ENCODE peak calls at places on chromosomes 16 and 17, in five cellular contexts. I is K562, Q is GM23338, T is H1, N is HepG2. B is an unnamed sample.

GRCh38 chr17:21213491-21214014 is 408 bp downstream of the TMEM11 start:
- DNase-seq in I (peak; percentile 16), N (no peak), Q (peak; percentile 68), T (no peak), B (no peak)

GRCh38 chr16:68401871-68402747 is 46.2 kb downstream of the SMPD3 start:
- DNase-seq in Q (no peak), N (no peak), I (no peak), T (no peak), B (no peak)

GRCh38 chr16:74224828-74225227 is 71.8 kb upstream of the PSMD7 start:
- DNase-seq in T (no peak), I (no peak), Q (no peak), N (no peak), B (no peak)

GRCh38 chr17:36899250-36900129 is 37.8 kb upstream of the LHX1 start:
- DNase-seq in Q (peak; percentile 26), N (no peak), I (no peak), T (no peak), B (no peak)

GRCh38 chr16:63682844-63683243 is 1439.0 kb downstream of the CDH11 start:
- DNase-seq in I (no peak), N (no peak), Q (no peak), T (no peak), B (no peak)

GRCh38 chr17:29663155-29663554 is 40.4 kb upstream of the CORO6 start:
- DNase-seq in I (peak; percentile 69), Q (peak; percentile 35), N (peak; percentile 67), T (no peak), B (no peak)

GRCh38 chr17:75289832-75290337 is 652 bp upstream of the SLC25A19 start:
- DNase-seq in T (no peak), N (no peak), Q (peak; percentile 54), I (peak; percentile 73), B (no peak)

GRCh38 chr16:82995286-82995926 is 368.6 kb downstream of the CDH13 start:
- DNase-seq in T (no peak), Q (no peak), N (no peak), I (no peak), B (no peak)

GRCh38 chr17:64531955-64532371 is 25.2 kb downstream of the CEP95 start:
- DNase-seq in Q (no peak), I (no peak), N (no peak), T (no peak), B (no peak)

GRCh38 chr17:60712675-60713074 is 35.0 kb downstream of the BCAS3 start:
- DNase-seq in I (no peak), N (peak; percentile 60), Q (no peak), T (no peak), B (no peak)

GRCh38 chr16:24900230-24900629 is 54.5 kb downstream of the SLC5A11 start:
- DNase-seq in Q (peak; percentile 29), T (no peak), N (no peak), I (no peak), B (no peak)

GRCh38 chr16:9469512-9469911 is 378.1 kb downstream of the HAPSTR1 start:
- DNase-seq in Q (no peak), I (no peak), N (peak; percentile 62), T (no peak), B (no peak)

GRCh38 chr16:47461598-47462266 is 601 bp downstream of the PHKB start:
- DNase-seq in T (no peak), Q (peak; percentile 60), N (peak; percentile 68), I (peak; percentile 91), B (no peak)

DNA sequence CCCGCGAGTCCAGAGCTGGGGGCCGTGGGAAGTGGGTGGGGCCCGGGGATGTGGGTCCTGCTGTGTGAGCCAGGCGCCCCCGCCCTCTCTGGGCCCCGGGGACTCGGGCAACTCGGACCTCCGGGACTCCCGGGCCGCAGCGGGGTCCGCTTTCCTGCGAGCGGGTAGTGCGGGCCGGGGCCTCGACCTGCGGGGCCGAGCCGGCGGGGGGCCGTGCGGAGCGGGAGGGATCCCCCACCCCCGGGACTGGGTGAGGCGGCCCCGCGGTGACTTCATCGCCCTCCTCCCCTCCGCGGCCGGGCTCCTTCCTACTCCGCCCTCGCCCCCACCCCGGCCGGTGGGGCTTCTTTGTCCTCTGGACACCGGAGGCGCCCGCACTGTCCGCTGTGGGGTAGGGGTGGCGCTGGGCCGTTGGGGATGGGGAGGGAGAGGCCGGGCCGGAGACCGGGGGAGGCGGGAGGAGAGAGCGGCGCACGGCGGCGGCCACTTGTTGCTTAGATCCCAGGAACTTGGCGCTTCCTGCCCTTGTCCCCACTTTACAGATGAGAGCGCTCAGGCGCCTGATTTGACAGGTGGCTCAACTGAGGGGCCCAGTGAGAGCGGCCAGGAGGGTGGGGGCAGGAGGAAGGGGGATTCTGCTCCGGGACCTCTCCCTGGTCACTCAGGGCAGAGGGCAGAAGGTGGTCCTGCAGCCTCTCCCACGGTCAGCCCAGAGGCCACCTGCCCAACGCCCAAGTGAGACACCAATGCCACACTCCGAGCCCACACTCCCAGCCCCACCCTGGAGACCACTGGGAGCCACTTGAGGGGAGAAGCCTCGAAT is 884 bp downstream of the CMTM3 start:
- DNase-seq in N (peak; percentile 30), I (peak; percentile 75), Q (peak; percentile 73), T (peak; percentile 66), B (no peak)
- TF ChIP-seq POLR2AphosphoS5 in N (no peak), I (no peak), Q (no peak), T (no peak), B (no peak)

GRCh38 chr17:78231991-78232759 is 744 bp downstream of the TMEM235 start:
- DNase-seq in N (no peak), I (no peak), Q (peak; percentile 78), T (peak; percentile 79), B (no peak)
- TF ChIP-seq EZH2 in N (peak; percentile 46), I (no peak), Q (no peak), T (no peak), B (no peak)

GRCh38 chr16:53058441-53058840 is 3.6 kb downstream of the CHD9 start:
- DNase-seq in I (no peak), N (no peak), T (no peak), Q (no peak), B (no peak)

GRCh38 chr16:53054670-53055485 is at the start of gene CHD9:
- DNase-seq in T (peak; percentile 87), N (peak; percentile 90), I (peak; percentile 94), Q (peak; percentile 94), B (no peak)

GRCh38 chr16:53057658-53058057 is 2.9 kb downstream of the CHD9 start:
- DNase-seq in T (no peak), Q (no peak), I (peak; percentile 18), N (no peak), B (no peak)

GRCh38 chr16:53055603-53056527 is 1.1 kb downstream of the CHD9 start:
- DNase-seq in Q (peak; percentile 83), N (peak; percentile 70), T (peak; percentile 61), I (peak; percentile 93), B (no peak)

GRCh38 chr16:53056528-53056881 is 1.7 kb downstream of the CHD9 start:
- DNase-seq in N (peak; percentile 72), Q (no peak), I (peak; percentile 68), T (no peak), B (no peak)
- H3K4me3 ChIP-seq in N (peak overlapping the region; percentile 88), Q (peak overlapping the region; percentile 73), I (peak overlapping the region; percentile 78), T (no peak overlapping the region), B (no peak overlapping the region)

GRCh38 chr16:29700253-29700987 is 21.4 kb downstream of the QPRT start:
- DNase-seq in T (peak; percentile 84), Q (peak; percentile 93), N (peak; percentile 71), I (peak; percentile 91), B (no peak)
- TF ChIP-seq POLR2AphosphoS5 in T (no peak), Q (peak; percentile 52), N (no peak), I (no peak), B (no peak)